ENCODE peak calls at places on chromosomes 12 and 14, in six cellular contexts. C is A549; I is stimulated activated CD4-positive, alpha-beta T cell treated with anti-CD3 and anti-CD28 coated beads, Interleukin-15, amount 100 ng/mL, for 1 hour; X is T47D; W is epithelial cell of esophagus; V is mammary epithelial cell. L is an unnamed sample.

GRCh38 chr14:22084393-22085281 is 411.0 kb upstream of the OR4E1 start:
- DNase-seq in C (peak), X (peak), I (no peak), V (peak), W (peak), L (peak)

GRCh38 chr12:40921563-40922163 is 229.4 kb downstream of the CNTN1 start:
- DNase-seq in X (peak), C (peak), W (peak), V (no peak), I (no peak), L (peak)

GRCh38 chr12:19826988-19827550 is 387.8 kb downstream of the AEBP2 start:
- DNase-seq in I (no peak), W (peak), X (no peak), C (no peak), V (peak), L (peak)

GRCh38 chr14:100727565-100728240 is 1.0 kb downstream of the DLK1 start:
- DNase-seq in X (no peak), W (no peak), V (no peak), C (no peak), I (no peak), L (no peak)

GRCh38 chr12:12562016-12562483 is 613 bp downstream of the DUSP16 start:
- DNase-seq in V (no peak), C (peak), I (peak), W (peak), X (no peak), L (peak)

GRCh38 chr14:98798099-98798498 is 473.9 kb downstream of the BCL11B start:
- DNase-seq in V (no peak), W (no peak), C (no peak), I (no peak), X (no peak), L (no peak)

GRCh38 chr14:105383083-105383730 is 15.1 kb upstream of the TEX22 start:
- DNase-seq in I (no peak), C (no peak), W (no peak), X (no peak), V (no peak), L (no peak)

GRCh38 chr14:20866963-20867362 is 24.2 kb upstream of the RNASE3 start:
- DNase-seq in V (peak), C (peak), X (peak), W (no peak), I (no peak), L (peak)

GRCh38 chr12:27785882-27786570 is 6.0 kb upstream of the MANSC4 start:
- DNase-seq in X (no peak), C (no peak), I (no peak), W (peak), V (peak), L (peak)

GRCh38 chr14:77923131-77923933 is 123.4 kb downstream of the ADCK1 start:
- DNase-seq in V (no peak), X (no peak), W (no peak), C (no peak), I (no peak), L (no peak)

GRCh38 chr12:77161944-77162343 is 96.6 kb upstream of the E2F7 start:
- DNase-seq in V (no peak), W (no peak), X (no peak), I (no peak), C (no peak), L (no peak)

GRCh38 chr12:124603143-124603542 is 35.7 kb upstream of the NCOR2 start:
- DNase-seq in V (no peak), I (no peak), C (no peak), X (no peak), W (no peak), L (no peak)

GRCh38 chr14:36975834-36976233 is 196.6 kb downstream of the SLC25A21 start:
- DNase-seq in X (peak), I (no peak), V (peak), C (peak), W (peak), L (peak)

GRCh38 chr12:127810026-127810425 is 456.9 kb upstream of the TMEM132C start:
- DNase-seq in X (no peak), I (no peak), W (peak), V (no peak), C (no peak), L (peak)

GRCh38 chr12:103801709-103802585 is 39.1 kb downstream of the NT5DC3 start:
- DNase-seq in I (no peak), V (peak), X (no peak), C (peak), W (peak), L (peak)

GRCh38 chr12:32139064-32139421 is 32.4 kb downstream of the BICD1 start:
- DNase-seq in X (peak), W (peak), V (no peak), C (no peak), I (no peak), L (no peak)

GRCh38 chr14:23209651-23210423 is 26.4 kb upstream of the SLC7A8 start:
- DNase-seq in C (no peak), V (peak), X (no peak), I (no peak), W (peak), L (no peak)

GRCh38 chr14:95431199-95432145 is 85.0 kb downstream of the SYNE3 start:
- DNase-seq in V (no peak), I (no peak), X (peak), W (peak), C (peak), L (peak)

GRCh38 chr14:89000007-89000942 is 175.8 kb downstream of the TTC8 start:
- DNase-seq in W (peak), V (peak), I (no peak), C (peak), X (peak), L (peak)

GRCh38 chr12:74538491-74539258 is 1.0 kb downstream of the ATXN7L3B start:
- DNase-seq in V (peak), C (peak), I (no peak), X (peak), W (no peak), L (peak)

GRCh38 chr14:69716483-69717187 is 50.3 kb upstream of the SRSF5 start:
- DNase-seq in W (peak), I (no peak), V (peak), C (no peak), X (no peak), L (peak)

GRCh38 chr12:68904351-68904982 is 28.5 kb downstream of the CPM start:
- DNase-seq in I (no peak), V (peak), W (peak), X (no peak), C (no peak), L (no peak)

GRCh38 chr12:128510527-128510926 is 243.6 kb downstream of the TMEM132C start:
- DNase-seq in W (no peak), I (no peak), V (no peak), X (no peak), C (no peak), L (no peak)

GRCh38 chr12:122327494-122328385 is 61.4 kb upstream of the VPS33A start:
- DNase-seq in W (no peak), I (no peak), V (no peak), C (no peak), X (no peak), L (no peak)

GRCh38 chr12:89901906-89902648 is 193.4 kb upstream of the ATP2B1 start:
- DNase-seq in I (no peak), X (no peak), C (no peak), W (no peak), V (no peak), L (no peak)